ENCODE peak calls at places on chromosome 7, in four cellular contexts. F is colonic mucosa, P is AG09309, K is right lobe of liver. U is an unnamed sample.

GRCh38 chr7:22944506-22944905 is 69.4 kb downstream of the HYCC1 start:
- DNase-seq in P (peak; percentile 33), K (no peak), F (no peak), U (no peak)

GRCh38 chr7:77989981-77990566 is 191.5 kb downstream of the PHTF2 start:
- DNase-seq in P (no peak), K (no peak), F (peak; percentile 83), U (no peak)

GRCh38 chr7:103987455-103987854 is 2.0 kb downstream of the RELN start:
- DNase-seq in F (no peak), K (no peak), P (no peak), U (no peak)

GRCh38 chr7:73611017-73611555 is 13.2 kb downstream of the MLXIPL start:
- DNase-seq in F (no peak), P (no peak), K (no peak), U (no peak)

GRCh38 chr7:94395141-94396041 is 696 bp downstream of the COL1A2 start:
- DNase-seq in F (peak; percentile 50), K (no peak), P (no peak), U (peak; percentile 89)

GRCh38 chr7:112448376-112448775 is 1.9 kb upstream of the IFRD1 start:
- DNase-seq in P (no peak), K (no peak), F (no peak), U (no peak)

GRCh38 chr7:7321681-7322080 is 139.3 kb downstream of the C1GALT1 start:
- DNase-seq in F (peak; percentile 38), P (no peak), K (peak; percentile 52), U (peak; percentile 28)

GRCh38 chr7:133807610-133808543 is 319.3 kb upstream of the LRGUK start:
- DNase-seq in P (no peak), F (no peak), K (no peak), U (no peak)

GRCh38 chr7:155802906-155803417 is 9.3 kb downstream of the SHH start:
- DNase-seq in P (no peak), F (no peak), K (no peak), U (no peak)

GRCh38 chr7:36931892-36932291 is 207.6 kb upstream of the AOAH start:
- DNase-seq in F (no peak), P (no peak), K (no peak), U (no peak)

GRCh38 chr7:27364344-27364758 is 121.7 kb downstream of the EVX1 start:
- DNase-seq in F (peak; percentile 42), K (peak; percentile 61), P (peak; percentile 67), U (peak; percentile 51)

GRCh38 chr7:6631605-6632004 is 5.5 kb upstream of the ZNF316 start:
- DNase-seq in K (no peak), F (no peak), P (no peak), U (no peak)

GRCh38 chr7:22121702-22122474 is 176.2 kb upstream of the CDCA7L start:
- DNase-seq in P (no peak), F (no peak), K (no peak), U (no peak)

GRCh38 chr7:151432658-151433521 is 7.1 kb downstream of the CRYGN start:
- DNase-seq in K (no peak), F (no peak), P (no peak), U (no peak)

GRCh38 chr7:140033036-140033435 is 29.7 kb downstream of the PARP12 start:
- DNase-seq in P (no peak), K (no peak), F (no peak), U (no peak)

GRCh38 chr7:37282093-37282444 is 166.6 kb downstream of the ELMO1 start:
- DNase-seq in F (no peak), K (no peak), P (no peak), U (no peak)

GRCh38 chr7:55304363-55304762 is 60.8 kb upstream of the LANCL2 start:
- DNase-seq in K (no peak), P (no peak), F (no peak), U (no peak)

GRCh38 chr7:72190919-72191318 is 221.2 kb downstream of the CALN1 start:
- DNase-seq in F (no peak), P (no peak), K (no peak), U (no peak)

GRCh38 chr7:23333671-23334246 is 34.6 kb downstream of the MALSU1 start:
- DNase-seq in P (peak; percentile 95), K (no peak), F (no peak), U (peak; percentile 82)

GRCh38 chr7:124764847-124765400 is 668 bp downstream of the GPR37 start:
- DNase-seq in K (peak; percentile 56), P (no peak), F (peak; percentile 43), U (no peak)

GRCh38 chr7:159126496-159127345 is 17.9 kb downstream of the VIPR2 start:
- DNase-seq in P (no peak), K (peak; percentile 18), F (no peak), U (no peak)

GRCh38 chr7:157548691-157549265 is 212.0 kb downstream of the DNAJB6 start:
- DNase-seq in F (no peak), P (no peak), K (peak; percentile 10), U (no peak)

GRCh38 chr7:99380823-99381663 is 6.5 kb downstream of the ARPC1B start:
- DNase-seq in K (no peak), F (peak; percentile 42), P (no peak), U (no peak)